ENCODE peak calls at places on chromosome 16, in six cellular contexts. Y, C, W, Z, S and N are unnamed samples.

GRCh38 chr16:35195173-35195863 is 1735.9 kb downstream of the TP53TG3F start:
- DNase-seq in C (no peak), S (no peak), Z (no peak), Y (no peak), W (no peak), N (no peak)

GRCh38 chr16:86426243-86426642 is 84.1 kb upstream of the FOXF1 start:
- DNase-seq in W (no peak), Z (no peak), Y (no peak), C (no peak), S (no peak), N (no peak)

GRCh38 chr16:89193021-89193575 is 7.2 kb downstream of the SLC22A31 start:
- DNase-seq in S (no peak), W (no peak), Y (no peak), Z (peak), C (peak), N (peak)

GRCh38 chr16:24819462-24820040 is 26.2 kb upstream of the SLC5A11 start:
- DNase-seq in C (no peak), Y (no peak), Z (no peak), W (no peak), S (no peak), N (no peak)

GRCh38 chr16:68009157-68009735 is 6.5 kb downstream of the DPEP2NB start:
- DNase-seq in Z (no peak), Y (no peak), C (no peak), S (no peak), W (no peak), N (no peak)

GRCh38 chr16:50305441-50306061 is 39.2 kb downstream of the ADCY7 start:
- DNase-seq in Y (no peak), C (peak), Z (no peak), S (no peak), W (no peak), N (peak)

GRCh38 chr16:10103700-10104099 is 78.5 kb downstream of the GRIN2A start:
- DNase-seq in C (no peak), Z (no peak), Y (no peak), W (no peak), S (no peak), N (no peak)

GRCh38 chr16:57283214-57283955 is 1.1 kb downstream of the PLLP start:
- DNase-seq in S (no peak), W (no peak), Z (no peak), Y (no peak), C (no peak), N (no peak)

GRCh38 chr16:17470871-17471744 is at the start of gene XYLT1:
- DNase-seq in C (peak), Y (peak), S (peak), W (peak), Z (peak), N (peak)

GRCh38 chr16:70758786-70759185 is 42.2 kb downstream of the VAC14 start:
- DNase-seq in C (no peak), S (no peak), Z (no peak), W (no peak), Y (no peak), N (no peak)

GRCh38 chr16:15972046-15972868 is 22.8 kb downstream of the ABCC1 start:
- DNase-seq in W (no peak), S (no peak), Z (no peak), Y (no peak), C (no peak), N (no peak)

GRCh38 chr16:57998484-57998883 is 2.0 kb downstream of the ZNF319 start:
- DNase-seq in Y (no peak), S (peak), W (no peak), C (peak), Z (peak), N (peak)